ENCODE peak calls at places on chromosomes 11 and 22, in ten cellular contexts. One of them, this sample, is unnamed.

GRCh38 chr11:113370634-113371033 is 16.9 kb upstream of the ANKK1 start:
- DNase-seq in small intestine: no peak
- DNase-seq in sigmoid colon: no peak
- DNase-seq in naive thymus-derived CD4-positive, alpha-beta T cell: no peak
- DNase-seq in body of pancreas: no peak
- DNase-seq in A549: no peak
- DNase-seq in CD8-positive, alpha-beta T cell: no peak
- DNase-seq in IMR-90: no peak
- DNase-seq in lower lobe of right lung: no peak
- DNase-seq in brain microvascular endothelial cell: no peak
- DNase-seq in this sample: no peak

GRCh38 chr11:88357323-88358039 is 19.9 kb upstream of the CTSC start:
- DNase-seq in small intestine: no peak
- DNase-seq in sigmoid colon: no peak
- DNase-seq in naive thymus-derived CD4-positive, alpha-beta T cell: no peak
- DNase-seq in body of pancreas: no peak
- DNase-seq in A549: no peak
- DNase-seq in CD8-positive, alpha-beta T cell: no peak
- DNase-seq in IMR-90: peak; percentile 27
- DNase-seq in lower lobe of right lung: no peak
- DNase-seq in brain microvascular endothelial cell: peak; percentile 21
- DNase-seq in this sample: no peak

GRCh38 chr11:126115820-126116319 is 53.2 kb upstream of the CDON start:
- DNase-seq in small intestine: peak; percentile 83
- DNase-seq in sigmoid colon: peak; percentile 92
- DNase-seq in naive thymus-derived CD4-positive, alpha-beta T cell: no peak
- DNase-seq in body of pancreas: peak; percentile 91
- DNase-seq in A549: peak; percentile 81
- DNase-seq in CD8-positive, alpha-beta T cell: no peak
- DNase-seq in IMR-90: peak; percentile 95
- DNase-seq in lower lobe of right lung: peak; percentile 85
- DNase-seq in brain microvascular endothelial cell: peak; percentile 68
- DNase-seq in this sample: no peak

GRCh38 chr11:130180491-130180890 is 20.9 kb downstream of the ST14 start:
- DNase-seq in small intestine: peak; percentile 80
- DNase-seq in sigmoid colon: no peak
- DNase-seq in naive thymus-derived CD4-positive, alpha-beta T cell: no peak
- DNase-seq in body of pancreas: peak; percentile 53
- DNase-seq in A549: no peak
- DNase-seq in CD8-positive, alpha-beta T cell: no peak
- DNase-seq in IMR-90: peak; percentile 39
- DNase-seq in lower lobe of right lung: peak; percentile 43
- DNase-seq in brain microvascular endothelial cell: no peak
- DNase-seq in this sample: no peak

GRCh38 chr22:31550871-31551370 is 54.6 kb downstream of the SFI1 start:
- DNase-seq in small intestine: no peak
- DNase-seq in sigmoid colon: no peak
- DNase-seq in naive thymus-derived CD4-positive, alpha-beta T cell: no peak
- DNase-seq in body of pancreas: no peak
- DNase-seq in A549: no peak
- DNase-seq in CD8-positive, alpha-beta T cell: no peak
- DNase-seq in IMR-90: no peak
- DNase-seq in lower lobe of right lung: no peak
- DNase-seq in brain microvascular endothelial cell: no peak
- DNase-seq in this sample: no peak

GRCh38 chr11:8103909-8104308 is 22.9 kb downstream of the TUB start:
- DNase-seq in small intestine: no peak
- DNase-seq in sigmoid colon: no peak
- DNase-seq in naive thymus-derived CD4-positive, alpha-beta T cell: no peak
- DNase-seq in body of pancreas: no peak
- DNase-seq in A549: no peak
- DNase-seq in CD8-positive, alpha-beta T cell: no peak
- DNase-seq in IMR-90: no peak
- DNase-seq in lower lobe of right lung: no peak
- DNase-seq in brain microvascular endothelial cell: no peak
- DNase-seq in this sample: no peak

GRCh38 chr22:42648368-42649260 is 578 bp downstream of the CYB5R3 start:
- DNase-seq in small intestine: peak; percentile 93
- DNase-seq in sigmoid colon: no peak
- DNase-seq in naive thymus-derived CD4-positive, alpha-beta T cell: peak; percentile 52
- DNase-seq in body of pancreas: peak; percentile 83
- DNase-seq in A549: peak; percentile 54
- DNase-seq in CD8-positive, alpha-beta T cell: no peak
- DNase-seq in IMR-90: no peak
- DNase-seq in lower lobe of right lung: peak; percentile 80
- DNase-seq in brain microvascular endothelial cell: no peak
- DNase-seq in this sample: peak; percentile 26

GRCh38 chr11:35554491-35555237 is 29.2 kb upstream of the PAMR1 start:
- DNase-seq in small intestine: no peak
- DNase-seq in sigmoid colon: no peak
- DNase-seq in naive thymus-derived CD4-positive, alpha-beta T cell: no peak
- DNase-seq in body of pancreas: no peak
- DNase-seq in A549: peak; percentile 13
- DNase-seq in CD8-positive, alpha-beta T cell: no peak
- DNase-seq in IMR-90: peak; percentile 71
- DNase-seq in lower lobe of right lung: no peak
- DNase-seq in brain microvascular endothelial cell: peak; percentile 52
- DNase-seq in this sample: no peak

DNA sequence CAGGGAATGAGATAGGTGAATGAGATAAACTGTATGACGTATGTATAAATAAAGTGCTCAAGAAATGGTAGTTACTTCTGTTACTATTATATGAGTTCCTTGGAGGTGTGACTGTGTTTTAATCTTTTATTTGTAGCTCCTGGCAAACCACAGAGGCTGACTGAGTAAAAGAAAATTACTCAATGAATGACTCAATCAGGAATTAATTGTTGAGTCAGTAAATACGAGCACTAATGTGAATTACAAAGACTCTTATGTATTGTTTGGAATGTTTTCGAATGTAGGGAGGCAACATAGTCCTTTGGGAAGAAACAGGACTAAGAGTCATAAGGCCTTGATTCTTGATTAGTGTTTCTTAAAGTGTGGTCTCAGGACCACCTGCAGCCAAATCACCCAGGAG is 51.1 kb upstream of the BLID start:
- DNase-seq in small intestine: no peak
- DNase-seq in sigmoid colon: no peak
- DNase-seq in naive thymus-derived CD4-positive, alpha-beta T cell: no peak
- DNase-seq in body of pancreas: no peak
- DNase-seq in A549: no peak
- DNase-seq in CD8-positive, alpha-beta T cell: no peak
- DNase-seq in IMR-90: peak; percentile 85
- DNase-seq in lower lobe of right lung: no peak
- DNase-seq in brain microvascular endothelial cell: no peak
- DNase-seq in this sample: no peak
- H3K27ac ChIP-seq in small intestine: no peak overlapping the region
- H3K27ac ChIP-seq in sigmoid colon: no peak overlapping the region
- H3K27ac ChIP-seq in naive thymus-derived CD4-positive, alpha-beta T cell: no peak overlapping the region
- H3K27ac ChIP-seq in body of pancreas: no peak overlapping the region
- H3K27ac ChIP-seq in A549: peak overlapping the region; percentile 64
- H3K27ac ChIP-seq in CD8-positive, alpha-beta T cell: no peak overlapping the region
- H3K27ac ChIP-seq in IMR-90: peak overlapping the region; percentile 48
- H3K27ac ChIP-seq in lower lobe of right lung: no peak overlapping the region
- H3K27ac ChIP-seq in brain microvascular endothelial cell: peak overlapping the region; percentile 70
- H3K27ac ChIP-seq in this sample: no peak overlapping the region

GRCh38 chr11:68118753-68119448 is 2.3 kb downstream of the CHKA start:
- DNase-seq in small intestine: no peak
- DNase-seq in sigmoid colon: peak; percentile 60
- DNase-seq in naive thymus-derived CD4-positive, alpha-beta T cell: no peak
- DNase-seq in body of pancreas: peak; percentile 71
- DNase-seq in A549: no peak
- DNase-seq in CD8-positive, alpha-beta T cell: no peak
- DNase-seq in IMR-90: peak; percentile 38
- DNase-seq in lower lobe of right lung: no peak
- DNase-seq in brain microvascular endothelial cell: no peak
- DNase-seq in this sample: peak; percentile 72

GRCh38 chr11:68116126-68116525 is 5.1 kb downstream of the CHKA start:
- DNase-seq in small intestine: peak; percentile 81
- DNase-seq in sigmoid colon: peak; percentile 21
- DNase-seq in naive thymus-derived CD4-positive, alpha-beta T cell: no peak
- DNase-seq in body of pancreas: no peak
- DNase-seq in A549: no peak
- DNase-seq in CD8-positive, alpha-beta T cell: no peak
- DNase-seq in IMR-90: no peak
- DNase-seq in lower lobe of right lung: no peak
- DNase-seq in brain microvascular endothelial cell: no peak
- DNase-seq in this sample: no peak

GRCh38 chr11:68117896-68118470 is 3.2 kb downstream of the CHKA start:
- DNase-seq in small intestine: no peak
- DNase-seq in sigmoid colon: peak; percentile 48
- DNase-seq in naive thymus-derived CD4-positive, alpha-beta T cell: no peak
- DNase-seq in body of pancreas: no peak
- DNase-seq in A549: no peak
- DNase-seq in CD8-positive, alpha-beta T cell: no peak
- DNase-seq in IMR-90: no peak
- DNase-seq in lower lobe of right lung: no peak
- DNase-seq in brain microvascular endothelial cell: no peak
- DNase-seq in this sample: no peak

GRCh38 chr11:68115285-68115684 is 5.9 kb downstream of the CHKA start:
- DNase-seq in small intestine: no peak
- DNase-seq in sigmoid colon: peak; percentile 60
- DNase-seq in naive thymus-derived CD4-positive, alpha-beta T cell: no peak
- DNase-seq in body of pancreas: no peak
- DNase-seq in A549: no peak
- DNase-seq in CD8-positive, alpha-beta T cell: no peak
- DNase-seq in IMR-90: no peak
- DNase-seq in lower lobe of right lung: no peak
- DNase-seq in brain microvascular endothelial cell: no peak
- DNase-seq in this sample: peak; percentile 70

DNA sequence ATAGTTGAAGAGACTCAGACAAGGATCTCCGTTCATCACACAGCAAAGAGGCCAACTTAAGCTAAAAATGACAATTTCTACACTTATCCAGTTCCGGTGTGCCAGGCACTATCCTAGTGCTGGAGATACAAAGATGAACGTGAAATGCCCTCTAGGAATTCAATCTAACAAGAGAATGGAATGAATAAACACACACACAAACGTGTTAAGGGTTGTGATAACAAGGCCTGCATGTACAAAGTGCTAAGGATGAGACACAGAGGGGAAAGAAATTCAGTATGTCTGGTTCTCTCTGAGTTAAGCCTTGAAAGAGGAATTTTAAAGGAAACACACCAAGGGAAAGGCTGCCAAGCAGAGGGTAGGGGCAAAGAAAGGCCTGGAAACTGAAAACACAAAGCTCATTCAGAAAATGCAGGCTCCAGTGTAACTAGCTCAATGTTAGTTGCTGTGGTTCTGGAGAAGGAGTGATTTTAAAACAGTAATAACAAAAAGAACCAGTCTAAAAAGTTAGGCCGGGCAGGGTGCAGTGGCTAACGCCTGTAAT is 4.2 kb downstream of the CHKA start:
- DNase-seq in small intestine: no peak
- DNase-seq in sigmoid colon: no peak
- DNase-seq in naive thymus-derived CD4-positive, alpha-beta T cell: no peak
- DNase-seq in body of pancreas: no peak
- DNase-seq in A549: no peak
- DNase-seq in CD8-positive, alpha-beta T cell: no peak
- DNase-seq in IMR-90: no peak
- DNase-seq in lower lobe of right lung: no peak
- DNase-seq in brain microvascular endothelial cell: no peak
- DNase-seq in this sample: no peak
- H3K27ac ChIP-seq in small intestine: peak overlapping the region; percentile 66
- H3K27ac ChIP-seq in sigmoid colon: peak overlapping the region; percentile 3
- H3K27ac ChIP-seq in naive thymus-derived CD4-positive, alpha-beta T cell: no peak overlapping the region
- H3K27ac ChIP-seq in body of pancreas: peak overlapping the region; percentile 32
- H3K27ac ChIP-seq in A549: no peak overlapping the region
- H3K27ac ChIP-seq in CD8-positive, alpha-beta T cell: no peak overlapping the region
- H3K27ac ChIP-seq in IMR-90: no peak overlapping the region
- H3K27ac ChIP-seq in lower lobe of right lung: no peak overlapping the region
- H3K27ac ChIP-seq in brain microvascular endothelial cell: no peak overlapping the region
- H3K27ac ChIP-seq in this sample: no peak overlapping the region

GRCh38 chr22:28741200-28741757 is 341 bp downstream of the CHEK2 start:
- DNase-seq in small intestine: no peak
- DNase-seq in sigmoid colon: no peak
- DNase-seq in naive thymus-derived CD4-positive, alpha-beta T cell: no peak
- DNase-seq in body of pancreas: no peak
- DNase-seq in A549: no peak
- DNase-seq in CD8-positive, alpha-beta T cell: no peak
- DNase-seq in IMR-90: no peak
- DNase-seq in lower lobe of right lung: no peak
- DNase-seq in brain microvascular endothelial cell: no peak
- DNase-seq in this sample: no peak

GRCh38 chr22:28741758-28742561 is at the start of the genes CHEK2 and HSCB:
- DNase-seq in small intestine: peak; percentile 99
- DNase-seq in sigmoid colon: peak; percentile 99
- DNase-seq in naive thymus-derived CD4-positive, alpha-beta T cell: peak; percentile 96
- DNase-seq in body of pancreas: peak; percentile 99
- DNase-seq in A549: peak; percentile 89
- DNase-seq in CD8-positive, alpha-beta T cell: peak; percentile 96
- DNase-seq in IMR-90: peak; percentile 99
- DNase-seq in lower lobe of right lung: peak; percentile 98
- DNase-seq in brain microvascular endothelial cell: peak; percentile 99
- DNase-seq in this sample: peak; percentile 100

GRCh38 chr22:28743852-28744251 is 2.0 kb downstream of the HSCB start:
- DNase-seq in small intestine: no peak
- DNase-seq in sigmoid colon: no peak
- DNase-seq in naive thymus-derived CD4-positive, alpha-beta T cell: no peak
- DNase-seq in body of pancreas: no peak
- DNase-seq in A549: no peak
- DNase-seq in CD8-positive, alpha-beta T cell: no peak
- DNase-seq in IMR-90: no peak
- DNase-seq in lower lobe of right lung: no peak
- DNase-seq in brain microvascular endothelial cell: no peak
- DNase-seq in this sample: no peak

GRCh38 chr22:28742562-28742962 is 723 bp downstream of the HSCB start:
- DNase-seq in small intestine: no peak
- DNase-seq in sigmoid colon: no peak
- DNase-seq in naive thymus-derived CD4-positive, alpha-beta T cell: no peak
- DNase-seq in body of pancreas: no peak
- DNase-seq in A549: no peak
- DNase-seq in CD8-positive, alpha-beta T cell: no peak
- DNase-seq in IMR-90: no peak
- DNase-seq in lower lobe of right lung: no peak
- DNase-seq in brain microvascular endothelial cell: no peak
- DNase-seq in this sample: no peak
- H3K27ac ChIP-seq in small intestine: peak overlapping the region; percentile 73
- H3K27ac ChIP-seq in sigmoid colon: peak overlapping the region; percentile 93
- H3K27ac ChIP-seq in naive thymus-derived CD4-positive, alpha-beta T cell: peak overlapping the region; percentile 90
- H3K27ac ChIP-seq in body of pancreas: peak overlapping the region; percentile 96
- H3K27ac ChIP-seq in A549: peak overlapping the region; percentile 100
- H3K27ac ChIP-seq in CD8-positive, alpha-beta T cell: peak overlapping the region; percentile 82
- H3K27ac ChIP-seq in IMR-90: peak overlapping the region; percentile 97
- H3K27ac ChIP-seq in lower lobe of right lung: peak overlapping the region; percentile 96
- H3K27ac ChIP-seq in brain microvascular endothelial cell: peak overlapping the region; percentile 11
- H3K27ac ChIP-seq in this sample: peak overlapping the region; percentile 66

GRCh38 chr11:22685111-22685510 is 18.7 kb downstream of the GAS2 start:
- DNase-seq in small intestine: no peak
- DNase-seq in sigmoid colon: no peak
- DNase-seq in naive thymus-derived CD4-positive, alpha-beta T cell: no peak
- DNase-seq in body of pancreas: no peak
- DNase-seq in A549: no peak
- DNase-seq in CD8-positive, alpha-beta T cell: no peak
- DNase-seq in IMR-90: no peak
- DNase-seq in lower lobe of right lung: no peak
- DNase-seq in brain microvascular endothelial cell: no peak
- DNase-seq in this sample: no peak

GRCh38 chr11:22680628-22681027 is 14.2 kb downstream of the GAS2 start:
- DNase-seq in small intestine: no peak
- DNase-seq in sigmoid colon: no peak
- DNase-seq in naive thymus-derived CD4-positive, alpha-beta T cell: no peak
- DNase-seq in body of pancreas: peak; percentile 37
- DNase-seq in A549: no peak
- DNase-seq in CD8-positive, alpha-beta T cell: no peak
- DNase-seq in IMR-90: no peak
- DNase-seq in lower lobe of right lung: no peak
- DNase-seq in brain microvascular endothelial cell: no peak
- DNase-seq in this sample: no peak

GRCh38 chr11:22677153-22677890 is 10.9 kb downstream of the GAS2 start:
- DNase-seq in small intestine: no peak
- DNase-seq in sigmoid colon: no peak
- DNase-seq in naive thymus-derived CD4-positive, alpha-beta T cell: no peak
- DNase-seq in body of pancreas: no peak
- DNase-seq in A549: no peak
- DNase-seq in CD8-positive, alpha-beta T cell: no peak
- DNase-seq in IMR-90: no peak
- DNase-seq in lower lobe of right lung: no peak
- DNase-seq in brain microvascular endothelial cell: no peak
- DNase-seq in this sample: peak; percentile 43

GRCh38 chr11:22684082-22684481 is 17.7 kb downstream of the GAS2 start:
- DNase-seq in small intestine: no peak
- DNase-seq in sigmoid colon: no peak
- DNase-seq in naive thymus-derived CD4-positive, alpha-beta T cell: no peak
- DNase-seq in body of pancreas: no peak
- DNase-seq in A549: no peak
- DNase-seq in CD8-positive, alpha-beta T cell: no peak
- DNase-seq in IMR-90: no peak
- DNase-seq in lower lobe of right lung: no peak
- DNase-seq in brain microvascular endothelial cell: no peak
- DNase-seq in this sample: no peak

GRCh38 chr11:22681281-22681812 is 14.9 kb downstream of the GAS2 start:
- DNase-seq in small intestine: no peak
- DNase-seq in sigmoid colon: no peak
- DNase-seq in naive thymus-derived CD4-positive, alpha-beta T cell: no peak
- DNase-seq in body of pancreas: no peak
- DNase-seq in A549: no peak
- DNase-seq in CD8-positive, alpha-beta T cell: no peak
- DNase-seq in IMR-90: no peak
- DNase-seq in lower lobe of right lung: no peak
- DNase-seq in brain microvascular endothelial cell: no peak
- DNase-seq in this sample: no peak
- H3K27ac ChIP-seq in small intestine: no peak overlapping the region
- H3K27ac ChIP-seq in sigmoid colon: no peak overlapping the region
- H3K27ac ChIP-seq in naive thymus-derived CD4-positive, alpha-beta T cell: no peak overlapping the region
- H3K27ac ChIP-seq in body of pancreas: peak overlapping the region; percentile 45
- H3K27ac ChIP-seq in A549: no peak overlapping the region
- H3K27ac ChIP-seq in CD8-positive, alpha-beta T cell: no peak overlapping the region
- H3K27ac ChIP-seq in IMR-90: no peak overlapping the region
- H3K27ac ChIP-seq in lower lobe of right lung: no peak overlapping the region
- H3K27ac ChIP-seq in brain microvascular endothelial cell: no peak overlapping the region
- H3K27ac ChIP-seq in this sample: no peak overlapping the region

This sample was measured in HL-60.